ENCODE peak calls at places on chromosomes 13 and 19, in five cellular contexts. S is adipocyte; N is activated CD8-positive, alpha-beta memory T cell treated with anti-CD3 and anti-CD28 coated beads for 24 hours; Q is NCI-H1694; I is HT1080. T is an unnamed sample.

GRCh38 chr13:99721606-99722384 is 220.5 kb downstream of the TM9SF2 start:
- DNase-seq in S (peak), N (no peak), Q (no peak), I (peak), T (no peak)

GRCh38 chr19:17036640-17037039 is 10.0 kb upstream of the CPAMD8 start:
- DNase-seq in S (no peak), N (no peak), Q (no peak), I (no peak), T (no peak)

GRCh38 chr13:113794086-113794485 is 35.1 kb downstream of the TMEM255B start:
- DNase-seq in S (no peak), N (no peak), Q (no peak), I (no peak), T (no peak)

GRCh38 chr19:11203194-11204075 is 6.1 kb upstream of the KANK2 start:
- DNase-seq in S (peak), N (peak), Q (peak), I (peak), T (peak)

GRCh38 chr13:114002009-114002544 is 28.2 kb upstream of the C13orf46 start:
- DNase-seq in S (no peak), N (no peak), Q (no peak), I (no peak), T (no peak)

GRCh38 chr19:34926361-34926684 is 380 bp upstream of the ZNF30 start:
- DNase-seq in S (no peak), N (no peak), Q (no peak), I (no peak), T (no peak)

GRCh38 chr19:869245-870177 is 10.0 kb downstream of the CFD start:
- DNase-seq in S (peak), N (no peak), Q (no peak), I (peak), T (peak)

GRCh38 chr19:29509456-29509855 is 16.3 kb upstream of the VSTM2B start:
- DNase-seq in S (no peak), N (no peak), Q (no peak), I (no peak), T (no peak)

GRCh38 chr13:103394670-103395069 is 328.5 kb upstream of the SLC10A2 start:
- DNase-seq in S (no peak), N (no peak), Q (no peak), I (no peak), T (no peak)

GRCh38 chr13:62294210-62294609 is 878.6 kb upstream of the PCDH20 start:
- DNase-seq in S (peak), N (no peak), Q (no peak), I (peak), T (no peak)

GRCh38 chr13:98284677-98285076 is 107.6 kb upstream of the RNF113B start:
- DNase-seq in S (no peak), N (no peak), Q (peak), I (no peak), T (no peak)

GRCh38 chr19:40521276-40521675 is 54.5 kb downstream of the SPTBN4 start:
- DNase-seq in S (peak), N (no peak), Q (no peak), I (peak), T (no peak)

GRCh38 chr19:38047048-38047435 is 140.0 kb downstream of the SIPA1L3 start:
- DNase-seq in S (no peak), N (no peak), Q (no peak), I (no peak), T (no peak)

GRCh38 chr19:11931051-11931450 is 6.1 kb downstream of the ZNF700 start:
- DNase-seq in S (peak), N (no peak), Q (no peak), I (peak), T (no peak)

GRCh38 chr19:1363599-1363998 is 20.1 kb upstream of the NDUFS7 start:
- DNase-seq in S (no peak), N (no peak), Q (no peak), I (no peak), T (no peak)

GRCh38 chr19:47613165-47614146 is 4.5 kb downstream of the BICRA start:
- DNase-seq in S (peak), N (no peak), Q (no peak), I (peak), T (peak)

GRCh38 chr19:16349551-16350171 is 25.0 kb downstream of the KLF2 start:
- DNase-seq in S (no peak), N (no peak), Q (no peak), I (no peak), T (no peak)

GRCh38 chr19:55156202-55157063 is 1.1 kb downstream of the TNNI3 start:
- DNase-seq in S (no peak), N (peak), Q (no peak), I (no peak), T (peak)

GRCh38 chr13:23586336-23586735 is 16.1 kb downstream of the TNFRSF19 start:
- DNase-seq in S (no peak), N (no peak), Q (no peak), I (no peak), T (peak)

GRCh38 chr19:4742717-4743646 is 19.3 kb upstream of the DPP9 start:
- DNase-seq in S (no peak), N (no peak), Q (no peak), I (no peak), T (no peak)

GRCh38 chr19:33205110-33205509 is 11.0 kb downstream of the LRP3 start:
- DNase-seq in S (no peak), N (no peak), Q (no peak), I (no peak), T (no peak)

GRCh38 chr13:106533940-106534843 is 1.3 kb downstream of the EFNB2 start:
- DNase-seq in S (peak), N (peak), Q (peak), I (peak), T (peak)

GRCh38 chr19:19540707-19541515 is 2.8 kb downstream of the CILP2 start:
- DNase-seq in S (peak), N (peak), Q (no peak), I (no peak), T (peak)

GRCh38 chr19:32469796-32470195 is 64.2 kb downstream of the DPY19L3 start:
- DNase-seq in S (no peak), N (no peak), Q (no peak), I (no peak), T (no peak)

GRCh38 chr19:15101479-15102082 is 5.6 kb upstream of the SYDE1 start:
- DNase-seq in S (peak), N (peak), Q (peak), I (peak), T (peak)

GRCh38 chr19:41808663-41809566 is 12.5 kb downstream of the CEACAM3 start:
- DNase-seq in S (no peak), N (no peak), Q (no peak), I (no peak), T (no peak)

GRCh38 chr13:46639033-46639981 is 86.3 kb downstream of the LRCH1 start:
- DNase-seq in S (peak), N (no peak), Q (no peak), I (no peak), T (peak)

GRCh38 chr13:110349239-110349638 is 42.2 kb downstream of the COL4A2 start:
- DNase-seq in S (no peak), N (no peak), Q (no peak), I (no peak), T (no peak)

GRCh38 chr13:61276401-61276800 is 139.2 kb downstream of the PCDH20 start:
- DNase-seq in S (no peak), N (no peak), Q (no peak), I (no peak), T (no peak)

GRCh38 chr19:47541507-47541906 is 26.6 kb upstream of the NAPA start:
- DNase-seq in S (no peak), N (no peak), Q (no peak), I (no peak), T (no peak)

T was measured in GM03348.